ENCODE peak calls at places on chromosomes 12 and 14, in five cellular contexts. One of them, this sample, is unnamed.

GRCh38 chr12:12333407-12333831 is 16.6 kb downstream of the MANSC1 start:
- DNase-seq in HCT116: no peak
- DNase-seq in A549: no peak
- DNase-seq in K562: no peak
- DNase-seq in H1: no peak
- DNase-seq in this sample: no peak

GRCh38 chr12:27583057-27583797 is 59.2 kb downstream of the PPFIBP1 start:
- DNase-seq in K562: no peak
- DNase-seq in A549: no peak
- DNase-seq in HCT116: no peak
- DNase-seq in H1: no peak
- DNase-seq in this sample: no peak

GRCh38 chr12:6341439-6342139 is at the start of gene TNFRSF1A:
- DNase-seq in A549: peak
- DNase-seq in K562: peak
- DNase-seq in HCT116: no peak
- DNase-seq in H1: no peak
- DNase-seq in this sample: peak

GRCh38 chr12:26791328-26791791 is 41.6 kb downstream of the ITPR2 start:
- DNase-seq in H1: no peak
- DNase-seq in K562: no peak
- DNase-seq in A549: no peak
- DNase-seq in HCT116: no peak
- DNase-seq in this sample: peak

GRCh38 chr14:33646692-33647260 is 304.1 kb downstream of the EGLN3 start:
- DNase-seq in K562: no peak
- DNase-seq in H1: no peak
- DNase-seq in A549: no peak
- DNase-seq in HCT116: no peak
- DNase-seq in this sample: no peak

GRCh38 chr12:7989827-7990491 is 42.6 kb upstream of the FOXJ2 start:
- DNase-seq in H1: no peak
- DNase-seq in K562: peak
- DNase-seq in HCT116: no peak
- DNase-seq in A549: no peak
- DNase-seq in this sample: peak

GRCh38 chr12:120774169-120774916 is 48.7 kb downstream of the ACADS start:
- DNase-seq in A549: no peak
- DNase-seq in HCT116: no peak
- DNase-seq in H1: no peak
- DNase-seq in K562: no peak
- DNase-seq in this sample: no peak

GRCh38 chr12:56220611-56221232 is 1.0 kb downstream of the RNF41 start:
- DNase-seq in K562: peak
- DNase-seq in H1: no peak
- DNase-seq in HCT116: no peak
- DNase-seq in A549: no peak
- DNase-seq in this sample: peak

GRCh38 chr14:61569783-61570182 is 125.5 kb upstream of the HIF1A start:
- DNase-seq in H1: no peak
- DNase-seq in A549: no peak
- DNase-seq in K562: no peak
- DNase-seq in HCT116: no peak
- DNase-seq in this sample: peak

GRCh38 chr14:51318777-51319176 is 78.7 kb downstream of the TMX1 start:
- DNase-seq in A549: no peak
- DNase-seq in H1: no peak
- DNase-seq in HCT116: no peak
- DNase-seq in K562: no peak
- DNase-seq in this sample: no peak

GRCh38 chr12:11555743-11556625 is 93.5 kb upstream of the ETV6 start:
- DNase-seq in H1: no peak
- DNase-seq in K562: peak
- DNase-seq in HCT116: no peak
- DNase-seq in A549: no peak
- DNase-seq in this sample: peak

GRCh38 chr14:78405071-78405856 is 235.1 kb downstream of the NRXN3 start:
- DNase-seq in H1: no peak
- DNase-seq in A549: no peak
- DNase-seq in K562: peak
- DNase-seq in HCT116: no peak
- DNase-seq in this sample: no peak

GRCh38 chr12:40511341-40511740 is 180.9 kb upstream of the CNTN1 start:
- DNase-seq in H1: no peak
- DNase-seq in HCT116: no peak
- DNase-seq in A549: no peak
- DNase-seq in K562: no peak
- DNase-seq in this sample: no peak

GRCh38 chr12:54571166-54571856 is 17.1 kb downstream of the PPP1R1A start:
- DNase-seq in HCT116: no peak
- DNase-seq in K562: no peak
- DNase-seq in H1: no peak
- DNase-seq in A549: no peak
- DNase-seq in this sample: no peak

GRCh38 chr12:96503971-96504370 is 14.6 kb downstream of the CFAP54 start:
- DNase-seq in HCT116: no peak
- DNase-seq in K562: no peak
- DNase-seq in A549: no peak
- DNase-seq in H1: no peak
- DNase-seq in this sample: no peak

GRCh38 chr12:3520168-3520567 is 29.2 kb downstream of the PRMT8 start:
- DNase-seq in A549: no peak
- DNase-seq in HCT116: no peak
- DNase-seq in H1: no peak
- DNase-seq in K562: no peak
- DNase-seq in this sample: no peak

GRCh38 chr12:2958432-2959193 is 584 bp upstream of the TEAD4 start:
- DNase-seq in A549: peak
- DNase-seq in H1: no peak
- DNase-seq in K562: peak
- DNase-seq in HCT116: peak
- DNase-seq in this sample: no peak

GRCh38 chr12:77861317-77861716 is 30.6 kb downstream of the NAV3 start:
- DNase-seq in H1: no peak
- DNase-seq in HCT116: no peak
- DNase-seq in K562: no peak
- DNase-seq in A549: no peak
- DNase-seq in this sample: no peak

GRCh38 chr12:67531051-67531450 is 117.5 kb upstream of the DYRK2 start:
- DNase-seq in H1: no peak
- DNase-seq in HCT116: no peak
- DNase-seq in A549: no peak
- DNase-seq in K562: no peak
- DNase-seq in this sample: no peak

GRCh38 chr12:16347391-16348298 is at the start of gene MGST1:
- DNase-seq in HCT116: peak
- DNase-seq in H1: peak
- DNase-seq in K562: peak
- DNase-seq in A549: peak
- DNase-seq in this sample: peak

GRCh38 chr12:57887631-57888406 is 41.3 kb upstream of the CTDSP2 start:
- DNase-seq in K562: no peak
- DNase-seq in A549: no peak
- DNase-seq in HCT116: no peak
- DNase-seq in H1: no peak
- DNase-seq in this sample: no peak

GRCh38 chr12:103986823-103987222 is 21.2 kb downstream of the TDG start:
- DNase-seq in H1: no peak
- DNase-seq in HCT116: no peak
- DNase-seq in K562: no peak
- DNase-seq in A549: no peak
- DNase-seq in this sample: no peak

GRCh38 chr14:31787377-31787776 is 226.2 kb downstream of the NUBPL start:
- DNase-seq in H1: no peak
- DNase-seq in A549: peak
- DNase-seq in HCT116: peak
- DNase-seq in K562: peak
- DNase-seq in this sample: peak

GRCh38 chr12:52121848-52122838 is 42.6 kb downstream of the SMIM41 start:
- DNase-seq in A549: peak
- DNase-seq in HCT116: no peak
- DNase-seq in H1: peak
- DNase-seq in K562: peak
- DNase-seq in this sample: peak

GRCh38 chr12:17954788-17955187 is 135.2 kb downstream of the RERGL start:
- DNase-seq in A549: peak
- DNase-seq in HCT116: no peak
- DNase-seq in H1: no peak
- DNase-seq in K562: no peak
- DNase-seq in this sample: peak

GRCh38 chr12:104929926-104930325 is 28.2 kb downstream of the SLC41A2 start:
- DNase-seq in A549: no peak
- DNase-seq in H1: no peak
- DNase-seq in K562: no peak
- DNase-seq in HCT116: no peak
- DNase-seq in this sample: no peak

GRCh38 chr14:77580477-77580876 is 36.0 kb downstream of the SPTLC2 start:
- DNase-seq in H1: no peak
- DNase-seq in K562: no peak
- DNase-seq in HCT116: no peak
- DNase-seq in A549: no peak
- DNase-seq in this sample: no peak

GRCh38 chr12:111322336-111323250 is 46.3 kb downstream of the PHETA1 start:
- DNase-seq in HCT116: no peak
- DNase-seq in A549: no peak
- DNase-seq in H1: no peak
- DNase-seq in K562: no peak
- DNase-seq in this sample: no peak

GRCh38 chr12:5442251-5443006 is 10.5 kb downstream of the NTF3 start:
- DNase-seq in H1: no peak
- DNase-seq in A549: peak
- DNase-seq in HCT116: peak
- DNase-seq in K562: peak
- DNase-seq in this sample: peak

GRCh38 chr14:91388551-91388975 is 29.1 kb downstream of the CCDC88C start:
- DNase-seq in HCT116: no peak
- DNase-seq in K562: no peak
- DNase-seq in H1: no peak
- DNase-seq in A549: no peak
- DNase-seq in this sample: peak

GRCh38 chr12:139585-139984 is 73.0 kb downstream of the IQSEC3 start:
- DNase-seq in A549: no peak
- DNase-seq in HCT116: no peak
- DNase-seq in K562: no peak
- DNase-seq in H1: no peak
- DNase-seq in this sample: no peak

DNA sequence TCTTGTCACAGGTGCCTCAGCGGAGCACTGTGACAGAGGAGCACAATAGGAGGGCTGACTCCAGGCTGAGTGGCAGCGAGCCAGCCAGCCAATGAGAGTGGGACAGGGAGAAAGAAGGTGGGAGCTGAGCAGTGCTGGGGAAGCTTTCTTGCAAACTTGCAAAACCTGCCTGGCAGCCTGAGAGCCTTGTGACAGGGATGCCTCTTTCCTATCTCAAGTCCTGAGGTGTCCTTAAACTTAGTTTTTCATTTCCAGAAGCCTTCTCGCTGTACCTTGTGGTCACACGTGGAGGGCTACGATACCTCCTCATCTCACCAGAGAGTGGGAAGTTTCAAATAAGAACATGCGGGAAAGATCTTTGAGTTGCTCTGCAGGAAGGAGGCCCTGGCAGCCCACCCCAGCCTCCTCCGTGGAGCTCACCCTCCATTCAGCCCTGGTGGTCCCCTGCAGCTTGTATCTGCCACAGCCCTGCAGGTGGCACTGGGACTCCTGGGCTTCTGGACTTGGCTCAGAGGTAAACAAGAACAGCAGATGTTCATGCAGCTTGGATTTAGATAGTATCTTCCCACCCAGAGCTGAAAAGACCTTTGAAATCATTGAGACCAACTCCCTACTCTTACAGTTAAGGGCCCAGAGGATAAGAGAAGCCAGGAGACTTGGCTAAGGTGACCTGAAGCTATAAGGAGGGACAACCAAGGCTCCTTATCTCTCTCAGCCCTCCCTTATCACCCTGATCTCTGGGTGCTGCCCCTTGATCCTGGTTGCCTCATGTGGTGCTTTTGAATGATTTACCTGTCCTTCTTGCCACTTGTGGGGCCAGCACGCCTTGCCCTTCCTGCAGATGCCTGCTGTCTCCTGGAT is 153.5 kb upstream of the MAX start:
- DNase-seq in A549: no peak
- DNase-seq in H1: peak
- DNase-seq in HCT116: peak
- DNase-seq in K562: no peak
- DNase-seq in this sample: no peak
- TF ChIP-seq MAX in A549: no peak
- TF ChIP-seq MAX in H1: no peak
- TF ChIP-seq MAX in HCT116: peak
- TF ChIP-seq MAX in K562: no peak
- TF ChIP-seq MAX in this sample: no peak

GRCh38 chr12:113096675-113097461 is 38.7 kb downstream of the RASAL1 start:
- DNase-seq in HCT116: no peak
- DNase-seq in A549: no peak
- DNase-seq in H1: no peak
- DNase-seq in K562: no peak
- DNase-seq in this sample: no peak
- TF ChIP-seq POLR2A in HCT116: no peak
- TF ChIP-seq POLR2A in A549: no peak
- TF ChIP-seq POLR2A in H1: no peak
- TF ChIP-seq POLR2A in K562: no peak
- TF ChIP-seq POLR2A in this sample: no peak

DNA sequence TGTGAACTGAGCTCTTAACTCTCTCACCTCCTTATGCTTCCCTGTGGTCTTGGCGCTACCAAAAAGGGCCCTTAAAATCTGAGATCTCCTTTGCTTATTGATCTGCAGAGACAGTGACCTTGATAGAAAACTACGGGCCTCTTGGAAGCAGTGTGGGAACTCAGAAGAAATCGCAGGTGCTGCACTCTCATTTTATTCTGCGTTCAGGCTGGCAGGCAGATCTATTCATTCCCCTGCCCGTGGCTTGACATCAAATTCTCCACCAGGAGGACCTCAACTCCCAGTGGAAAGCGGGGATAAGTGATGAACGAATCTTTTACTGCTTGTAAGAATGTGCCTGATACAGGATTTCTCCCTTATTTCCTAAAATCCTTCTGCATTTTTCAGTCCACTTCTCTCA is 143.2 kb upstream of the SEL1L start:
- DNase-seq in A549: no peak
- DNase-seq in HCT116: no peak
- DNase-seq in H1: no peak
- DNase-seq in K562: no peak
- DNase-seq in this sample: no peak
- H3K4me3 ChIP-seq in A549: no peak
- H3K4me3 ChIP-seq in HCT116: no peak
- H3K4me3 ChIP-seq in H1: no peak
- H3K4me3 ChIP-seq in K562: no peak
- H3K4me3 ChIP-seq in this sample: no peak

DNA sequence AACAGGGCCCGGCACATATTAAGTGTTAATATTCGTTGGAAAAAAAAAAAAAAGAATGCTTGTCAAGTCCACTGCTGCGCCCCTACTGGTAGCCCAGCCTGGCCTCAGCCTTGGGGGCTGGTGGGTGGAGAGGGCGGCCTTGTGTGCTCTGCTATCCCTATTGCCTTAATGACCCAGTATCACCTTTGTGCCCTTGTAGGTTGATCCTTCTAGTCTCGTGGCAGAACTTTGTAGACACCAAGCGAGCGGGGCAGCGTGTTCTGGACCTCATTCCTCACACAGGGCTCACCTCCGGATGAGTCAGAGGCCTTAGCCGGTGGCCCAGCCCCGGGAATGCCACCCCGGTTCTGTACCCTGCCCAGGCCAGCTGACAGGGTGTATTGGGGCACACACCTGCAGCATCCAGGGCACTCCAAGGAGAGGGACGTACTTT is 1.8 kb upstream of the RCOR1 start:
- DNase-seq in HCT116: peak
- DNase-seq in A549: peak
- DNase-seq in K562: peak
- DNase-seq in H1: no peak
- DNase-seq in this sample: peak
- TF ChIP-seq MAX in HCT116: peak
- TF ChIP-seq MAX in A549: peak
- TF ChIP-seq MAX in K562: no peak
- TF ChIP-seq MAX in H1: no peak
- TF ChIP-seq MAX in this sample: no peak

This sample was measured in NB4.